ENCODE peak calls at places on chromosomes 3 and 15, in five cellular contexts. E, Y, H, P and T are unnamed samples.
A peak's percentile ranks its signal among the peaks of the same experiment; 100 is the strongest.

GRCh38 chr3:76668653-76669052 is 371.2 kb upstream of the ROBO2 start:
- DNase-seq in E (no peak), Y (no peak), H (no peak), P (no peak), T (no peak)

GRCh38 chr3:105281989-105282388 is 84.7 kb upstream of the ALCAM start:
- DNase-seq in E (no peak), Y (no peak), H (no peak), P (no peak), T (no peak)

GRCh38 chr3:78871048-78871447 is 896.8 kb downstream of the ROBO1 start:
- DNase-seq in E (peak; percentile 54), Y (no peak), H (no peak), P (no peak), T (no peak)

GRCh38 chr3:159026510-159026909 is 224.7 kb downstream of the MFSD1 start:
- DNase-seq in E (no peak), Y (no peak), H (no peak), P (no peak), T (no peak)

GRCh38 chr3:128845695-128846491 is 33.5 kb upstream of the ACAD9 start:
- DNase-seq in E (peak; percentile 52), Y (peak; percentile 55), H (peak; percentile 89), P (peak; percentile 69), T (peak; percentile 73)

GRCh38 chr3:126155819-126156218 is 24.6 kb downstream of the ALDH1L1 start:
- DNase-seq in E (no peak), Y (no peak), H (no peak), P (no peak), T (no peak)

GRCh38 chr15:90934949-90935751 is at the start of gene UNC45A:
- DNase-seq in E (peak; percentile 79), Y (peak; percentile 83), H (peak; percentile 96), P (peak; percentile 94), T (peak; percentile 92)

GRCh38 chr15:82139823-82140268 is 94.0 kb upstream of the MEX3B start:
- DNase-seq in E (peak; percentile 65), Y (no peak), H (no peak), P (no peak), T (peak; percentile 35)

GRCh38 chr3:101259485-101260341 is 60.7 kb downstream of the IMPG2 start:
- DNase-seq in E (no peak), Y (no peak), H (no peak), P (no peak), T (no peak)

GRCh38 chr3:72604287-72604686 is 244.0 kb downstream of the SHQ1 start:
- DNase-seq in E (no peak), Y (no peak), H (no peak), P (no peak), T (no peak)

GRCh38 chr15:50911001-50911400 is 2.5 kb downstream of the AP4E1 start:
- DNase-seq in E (peak; percentile 57), Y (no peak), H (no peak), P (no peak), T (peak; percentile 92)

GRCh38 chr15:51731549-51732267 is 5.7 kb downstream of the LYSMD2 start:
- DNase-seq in E (peak; percentile 90), Y (no peak), H (peak; percentile 57), P (peak; percentile 28), T (peak; percentile 62)

GRCh38 chr3:135106445-135106844 is 311.4 kb downstream of the EPHB1 start:
- DNase-seq in E (no peak), Y (no peak), H (peak; percentile 22), P (no peak), T (no peak)

GRCh38 chr3:57518276-57518914 is 25.7 kb downstream of the DNAH12 start:
- DNase-seq in E (peak; percentile 74), Y (no peak), H (no peak), P (no peak), T (peak; percentile 66)

GRCh38 chr3:195226900-195227447 is 44.0 kb downstream of the XXYLT1 start:
- DNase-seq in E (peak; percentile 31), Y (no peak), H (no peak), P (no peak), T (no peak)

GRCh38 chr3:108477511-108478147 is 32.8 kb downstream of the MYH15 start:
- DNase-seq in E (peak; percentile 80), Y (no peak), H (peak; percentile 75), P (peak; percentile 44), T (no peak)

GRCh38 chr15:90684281-90684680 is 32.9 kb upstream of the BLM start:
- DNase-seq in E (no peak), Y (no peak), H (no peak), P (no peak), T (peak; percentile 7)

GRCh38 chr15:58330836-58331561 is 100.8 kb upstream of the LIPC start:
- DNase-seq in E (no peak), Y (no peak), H (peak; percentile 28), P (no peak), T (no peak)

GRCh38 chr3:147132168-147132567 is 274.2 kb downstream of the ZIC4 start:
- DNase-seq in E (no peak), Y (no peak), H (no peak), P (no peak), T (no peak)

GRCh38 chr3:126659915-126660886 is 5.3 kb upstream of the TXNRD3 start:
- DNase-seq in E (peak; percentile 18), Y (no peak), H (no peak), P (no peak), T (no peak)

GRCh38 chr3:66797916-66798560 is 200.1 kb upstream of the KBTBD8 start:
- DNase-seq in E (peak; percentile 77), Y (no peak), H (no peak), P (no peak), T (no peak)

GRCh38 chr3:121943434-121943833 is 49.2 kb downstream of the SLC15A2 start:
- DNase-seq in E (no peak), Y (no peak), H (no peak), P (no peak), T (no peak)